ENCODE peak calls at places on chromosomes 13 and 19, in eight cellular contexts. One of them, this sample, is unnamed.

GRCh38 chr19:3359850-3360493 is 6.4 kb upstream of the NFIC start:
- DNase-seq in SJCRH30: no peak
- DNase-seq in transverse colon: no peak
- DNase-seq in psoas muscle: no peak
- DNase-seq in nucleus accumbens: no peak
- DNase-seq in CD4-positive, alpha-beta memory T cell: no peak
- DNase-seq in NCI-H187: no peak
- DNase-seq in NCI-H2081: peak
- DNase-seq in this sample: no peak

GRCh38 chr13:74910399-74910798 is 571.6 kb downstream of the TBC1D4 start:
- DNase-seq in SJCRH30: no peak
- DNase-seq in transverse colon: no peak
- DNase-seq in psoas muscle: no peak
- DNase-seq in nucleus accumbens: no peak
- DNase-seq in CD4-positive, alpha-beta memory T cell: no peak
- DNase-seq in NCI-H187: no peak
- DNase-seq in NCI-H2081: no peak
- DNase-seq in this sample: no peak

GRCh38 chr13:30394798-30395191 is 27.5 kb upstream of the UBE2L5 start:
- DNase-seq in SJCRH30: no peak
- DNase-seq in transverse colon: no peak
- DNase-seq in psoas muscle: no peak
- DNase-seq in nucleus accumbens: no peak
- DNase-seq in CD4-positive, alpha-beta memory T cell: peak
- DNase-seq in NCI-H187: no peak
- DNase-seq in NCI-H2081: no peak
- DNase-seq in this sample: no peak

GRCh38 chr13:111488466-111489132 is 168.2 kb downstream of the TEX29 start:
- DNase-seq in SJCRH30: no peak
- DNase-seq in transverse colon: no peak
- DNase-seq in psoas muscle: no peak
- DNase-seq in nucleus accumbens: no peak
- DNase-seq in CD4-positive, alpha-beta memory T cell: no peak
- DNase-seq in NCI-H187: no peak
- DNase-seq in NCI-H2081: no peak
- DNase-seq in this sample: no peak

GRCh38 chr13:30925429-30925828 is 7.0 kb upstream of the TEX26 start:
- DNase-seq in SJCRH30: no peak
- DNase-seq in transverse colon: no peak
- DNase-seq in psoas muscle: no peak
- DNase-seq in nucleus accumbens: no peak
- DNase-seq in CD4-positive, alpha-beta memory T cell: no peak
- DNase-seq in NCI-H187: no peak
- DNase-seq in NCI-H2081: no peak
- DNase-seq in this sample: no peak

GRCh38 chr13:105918842-105919741 is 616.4 kb downstream of the EFNB2 start:
- DNase-seq in SJCRH30: peak
- DNase-seq in transverse colon: peak
- DNase-seq in psoas muscle: no peak
- DNase-seq in nucleus accumbens: no peak
- DNase-seq in CD4-positive, alpha-beta memory T cell: no peak
- DNase-seq in NCI-H187: no peak
- DNase-seq in NCI-H2081: no peak
- DNase-seq in this sample: no peak

GRCh38 chr19:19740755-19741154 is 7.8 kb upstream of the ZNF14 start:
- DNase-seq in SJCRH30: no peak
- DNase-seq in transverse colon: no peak
- DNase-seq in psoas muscle: no peak
- DNase-seq in nucleus accumbens: no peak
- DNase-seq in CD4-positive, alpha-beta memory T cell: no peak
- DNase-seq in NCI-H187: no peak
- DNase-seq in NCI-H2081: no peak
- DNase-seq in this sample: no peak

GRCh38 chr19:46766569-46767317 is 20.5 kb upstream of the STRN4 start:
- DNase-seq in SJCRH30: peak
- DNase-seq in transverse colon: peak
- DNase-seq in psoas muscle: peak
- DNase-seq in nucleus accumbens: no peak
- DNase-seq in CD4-positive, alpha-beta memory T cell: peak
- DNase-seq in NCI-H187: no peak
- DNase-seq in NCI-H2081: no peak
- DNase-seq in this sample: peak

GRCh38 chr13:24053505-24054251 is 106.8 kb upstream of the SPATA13 start:
- DNase-seq in SJCRH30: peak
- DNase-seq in transverse colon: peak
- DNase-seq in psoas muscle: no peak
- DNase-seq in nucleus accumbens: peak
- DNase-seq in CD4-positive, alpha-beta memory T cell: peak
- DNase-seq in NCI-H187: peak
- DNase-seq in NCI-H2081: peak
- DNase-seq in this sample: peak

GRCh38 chr19:38183227-38183914 is 40.7 kb downstream of the DPF1 start:
- DNase-seq in SJCRH30: no peak
- DNase-seq in transverse colon: no peak
- DNase-seq in psoas muscle: peak
- DNase-seq in nucleus accumbens: no peak
- DNase-seq in CD4-positive, alpha-beta memory T cell: no peak
- DNase-seq in NCI-H187: no peak
- DNase-seq in NCI-H2081: no peak
- DNase-seq in this sample: no peak